ENCODE peak calls at places on chromosome 9, in six cellular contexts. L, B, R, J, V and S are unnamed samples. For H3K4me1, the result is how much of the 10 kb centered on the place peaks cover.

GRCh38 chr9:34465468-34465867 is 6.9 kb downstream of the DNAI1 start:
- DNase-seq in L (no peak), B (no peak), R (no peak), J (no peak), V (no peak), S (no peak)

GRCh38 chr9:20312732-20313131 is 309.6 kb downstream of the MLLT3 start:
- DNase-seq in L (no peak), B (no peak), R (no peak), J (no peak), V (no peak), S (no peak)

GRCh38 chr9:125701351-125701750 is 5.7 kb downstream of the MAPKAP1 start:
- DNase-seq in L (no peak), B (no peak), R (no peak), J (no peak), V (no peak), S (no peak)

GRCh38 chr9:124011460-124012301 is at the start of gene LHX2:
- DNase-seq in L (no peak), B (no peak), R (peak), J (peak), V (no peak), S (no peak)

GRCh38 chr9:107173422-107174180 is 109.5 kb upstream of the RAD23B start:
- DNase-seq in L (no peak), B (no peak), R (no peak), J (no peak), V (no peak), S (no peak)

GRCh38 chr9:27888661-27889295 is 315.5 kb upstream of the C9orf72 start:
- DNase-seq in L (no peak), B (peak), R (peak), J (peak), V (no peak), S (no peak)

GRCh38 chr9:70514273-70514672 is 99.8 kb upstream of the KLF9 start:
- DNase-seq in L (no peak), B (no peak), R (no peak), J (no peak), V (no peak), S (no peak)

GRCh38 chr9:126508171-126508591 is 105.5 kb upstream of the LMX1B start:
- DNase-seq in L (peak), B (no peak), R (no peak), J (no peak), V (no peak), S (no peak)

GRCh38 chr9:90773593-90773992 is 28.0 kb upstream of the SYK start:
- DNase-seq in L (no peak), B (no peak), R (peak), J (peak), V (no peak), S (no peak)

GRCh38 chr9:2356391-2356790 is 265.2 kb upstream of the VLDLR start:
- DNase-seq in L (no peak), B (no peak), R (no peak), J (no peak), V (no peak), S (no peak)

GRCh38 chr9:100020121-100020780 is 78.5 kb downstream of the ERP44 start:
- DNase-seq in L (no peak), B (no peak), R (no peak), J (no peak), V (no peak), S (no peak)

GRCh38 chr9:115808695-115809094 is 344.9 kb upstream of the PAPPA start:
- DNase-seq in L (no peak), B (no peak), R (no peak), J (no peak), V (no peak), S (no peak)

GRCh38 chr9:69322256-69322655 is 2.8 kb upstream of the ENTREP1 start:
- DNase-seq in L (no peak), B (no peak), R (no peak), J (no peak), V (no peak), S (no peak)

GRCh38 chr9:69324549-69325401 is at the start of gene ENTREP1:
- DNase-seq in L (peak), B (peak), R (peak), J (peak), V (peak), S (no peak)

GRCh38 chr9:69326261-69326660 is 1.2 kb downstream of the ENTREP1 start:
- DNase-seq in L (no peak), B (no peak), R (no peak), J (no peak), V (no peak), S (no peak)

GRCh38 chr9:69323886-69324285 is 1.1 kb upstream of the ENTREP1 start:
- DNase-seq in L (no peak), B (no peak), R (peak), J (no peak), V (no peak), S (no peak)

GRCh38 chr9:69325409-69326212 is 596 bp downstream of the ENTREP1 start:
- DNase-seq in L (no peak), B (no peak), R (peak), J (peak), V (no peak), S (no peak)
- H3K4me3 ChIP-seq in L (peak), B (peak), R (peak), J (peak), V (no peak), S (no peak)

GRCh38 chr9:76369583-76369982 is 24.6 kb downstream of the RFK start:
- DNase-seq in L (no peak), B (no peak), R (peak), J (no peak), V (peak), S (no peak)

GRCh38 chr9:76371901-76372300 is 22.3 kb downstream of the RFK start:
- DNase-seq in L (no peak), B (no peak), R (no peak), J (no peak), V (peak), S (no peak)

GRCh38 chr9:76370656-76371055 is 23.6 kb downstream of the RFK start:
- DNase-seq in L (no peak), B (no peak), R (peak), J (no peak), V (no peak), S (no peak)

GRCh38 chr9:76365028-76365427 is 29.2 kb downstream of the RFK start:
- DNase-seq in L (no peak), B (no peak), R (peak), J (no peak), V (peak), S (no peak)

DNA sequence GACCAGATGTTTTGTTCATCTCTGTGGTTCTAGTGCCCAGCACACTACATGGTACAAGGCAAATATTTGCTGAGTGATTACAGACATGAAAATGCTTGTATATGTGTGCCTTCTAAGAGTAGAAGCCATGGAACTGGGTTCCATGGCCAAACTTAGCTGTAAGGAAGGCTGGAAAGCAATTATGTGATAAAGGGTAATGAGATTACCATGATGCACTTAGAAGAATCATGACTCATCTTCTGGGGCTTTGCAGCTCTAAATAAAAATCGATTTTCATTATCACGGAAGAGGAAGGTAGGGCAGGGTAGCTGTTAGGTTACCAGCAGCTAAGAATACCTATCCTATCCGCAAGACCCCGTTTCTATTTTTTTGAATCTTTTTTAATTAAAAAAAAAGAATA is 28.0 kb downstream of the RFK start:
- DNase-seq in L (no peak), B (no peak), R (peak), J (no peak), V (no peak), S (no peak)
- H3K4me1 ChIP-seq in L (under half), B (under half), R (under half), J (under half), V (under half), S (under half)

GRCh38 chr9:129569506-129570449 is 51.1 kb downstream of the C9orf50 start:
- DNase-seq in L (no peak), B (no peak), R (peak), J (no peak), V (no peak), S (no peak)
- H3K27ac ChIP-seq in L (peak), B (peak), R (peak), J (no peak), V (peak), S (no peak)

DNA sequence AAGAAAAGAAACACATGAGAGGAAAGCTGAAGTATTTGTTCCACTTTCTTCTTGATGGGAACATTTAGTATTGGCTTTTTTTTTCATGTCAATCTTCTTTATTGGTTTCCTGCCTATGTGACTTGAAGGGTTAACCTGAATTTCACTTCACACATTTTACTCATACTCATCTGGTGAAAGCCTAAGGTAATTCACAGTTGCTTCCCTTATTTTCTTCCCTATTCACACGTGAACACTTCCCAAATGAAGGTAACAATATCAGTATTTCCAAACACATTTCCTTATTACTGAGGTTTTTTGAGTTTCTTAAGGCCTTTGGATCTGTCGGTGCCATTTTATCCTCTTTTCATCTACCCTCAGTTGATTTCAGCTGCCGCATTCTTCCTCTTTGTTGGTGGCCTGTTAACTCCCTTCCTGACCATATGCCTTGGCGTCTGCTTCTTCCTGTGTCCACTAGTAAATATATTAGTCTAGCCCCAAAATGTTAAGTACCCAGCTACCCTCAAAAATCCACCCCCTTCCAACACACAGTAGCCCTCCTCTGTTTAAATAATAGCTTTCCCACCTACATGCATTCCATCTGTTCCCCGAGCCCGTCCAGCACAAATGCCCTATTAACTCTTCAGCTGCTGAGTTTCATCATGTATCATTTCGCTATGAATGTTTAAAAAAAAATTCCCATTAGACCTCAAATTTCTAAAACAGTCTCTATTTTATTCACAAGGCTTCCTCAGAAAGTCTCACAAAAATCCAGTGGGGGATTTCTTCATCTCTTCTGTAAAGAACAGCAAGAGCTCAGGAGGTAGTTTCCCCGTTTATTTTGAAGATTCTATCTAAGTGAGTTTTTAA is 97.3 kb downstream of the USP20 start:
- DNase-seq in L (no peak), B (no peak), R (no peak), J (no peak), V (peak), S (no peak)
- H3K4me3 ChIP-seq in L (peak), B (no peak), R (no peak), J (no peak), V (no peak), S (no peak)

GRCh38 chr9:132985063-132985350 is 6.5 kb downstream of the GFI1B start:
- DNase-seq in L (no peak), B (no peak), R (no peak), J (no peak), V (no peak), S (no peak)

GRCh38 chr9:132984202-132985062 is 5.9 kb downstream of the GFI1B start:
- DNase-seq in L (no peak), B (no peak), R (no peak), J (no peak), V (no peak), S (no peak)

GRCh38 chr9:132983814-132984201 is 5.3 kb downstream of the GFI1B start:
- DNase-seq in L (no peak), B (no peak), R (no peak), J (no peak), V (no peak), S (no peak)

GRCh38 chr9:132985489-132985888 is 7.0 kb downstream of the GFI1B start:
- DNase-seq in L (no peak), B (no peak), R (no peak), J (no peak), V (no peak), S (no peak)

DNA sequence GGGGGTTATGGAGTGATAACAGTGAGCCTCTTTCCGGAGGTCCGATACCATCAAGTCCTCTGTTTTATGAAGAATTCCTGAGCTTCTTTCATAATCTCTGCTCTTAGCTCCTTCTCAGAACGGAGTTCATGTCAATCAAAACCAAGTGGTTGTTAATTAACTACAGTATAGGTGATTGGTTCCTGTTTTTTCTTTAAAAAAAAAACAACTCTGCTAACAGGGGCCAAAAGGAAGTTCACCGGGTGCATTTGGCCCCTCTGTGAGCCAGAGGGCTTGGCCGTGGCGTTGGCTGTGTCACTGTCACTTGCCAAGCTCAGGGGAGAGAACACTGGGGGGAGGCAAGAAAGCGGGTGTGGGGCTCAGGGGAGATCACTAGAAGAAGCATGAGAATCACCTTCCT is 4.0 kb downstream of the GFI1B start:
- DNase-seq in L (no peak), B (no peak), R (no peak), J (no peak), V (no peak), S (no peak)
- H3K4me1 ChIP-seq in L (under half), B (under half), R (under half), J (under half), V (under half), S (under half)

GRCh38 chr9:117936185-117936758 is 232.1 kb downstream of the TLR4 start:
- DNase-seq in L (no peak), B (no peak), R (no peak), J (peak), V (no peak), S (no peak)
- H3K27ac ChIP-seq in L (no peak), B (no peak), R (no peak), J (peak), V (no peak), S (no peak)

GRCh38 chr9:120874861-120875565 is 2.0 kb downstream of the PHF19 start:
- DNase-seq in L (no peak), B (no peak), R (peak), J (no peak), V (no peak), S (no peak)
- H3K4me3 ChIP-seq in L (peak), B (no peak), R (no peak), J (peak), V (peak), S (no peak)

GRCh38 chr9:121252104-121252851 is 15.7 kb upstream of the GSN start:
- DNase-seq in L (no peak), B (no peak), R (no peak), J (no peak), V (no peak), S (no peak)
- H3K4me1 ChIP-seq in L (under half), B (under half), R (under half), J (under half), V (under half), S (under half)

GRCh38 chr9:4865685-4866084 is 72.9 kb downstream of the RCL1 start:
- DNase-seq in L (no peak), B (no peak), R (no peak), J (no peak), V (no peak), S (no peak)

GRCh38 chr9:4864698-4865097 is 72.0 kb downstream of the RCL1 start:
- DNase-seq in L (no peak), B (no peak), R (no peak), J (no peak), V (no peak), S (no peak)

GRCh38 chr9:4862506-4863250 is 69.9 kb downstream of the RCL1 start:
- DNase-seq in L (peak), B (no peak), R (no peak), J (no peak), V (no peak), S (no peak)

GRCh38 chr9:4866239-4866969 is 73.7 kb downstream of the RCL1 start:
- DNase-seq in L (no peak), B (no peak), R (no peak), J (no peak), V (no peak), S (no peak)

DNA sequence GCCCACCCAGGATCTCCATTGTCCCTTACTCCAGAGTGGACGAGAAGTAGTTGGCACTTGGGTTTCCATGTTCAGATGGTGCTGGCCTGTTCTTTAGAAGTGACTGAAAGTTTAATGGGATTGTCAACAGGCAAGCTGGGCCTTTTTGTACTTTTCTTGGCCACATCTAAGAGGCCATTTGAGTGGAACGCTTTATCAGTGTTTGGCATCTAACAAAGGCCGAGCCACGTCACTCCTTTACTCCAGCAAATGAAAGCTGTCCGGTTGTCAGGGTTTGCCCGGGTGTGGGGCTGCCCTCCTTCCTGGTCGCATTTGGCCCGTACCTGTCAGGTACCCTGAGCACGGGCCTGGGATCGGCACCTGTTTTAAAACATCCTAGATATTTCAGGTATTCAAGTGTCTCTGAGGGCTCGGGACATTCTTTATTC is 71.5 kb downstream of the RCL1 start:
- DNase-seq in L (no peak), B (no peak), R (no peak), J (no peak), V (no peak), S (no peak)
- H3K27ac ChIP-seq in L (peak), B (peak), R (no peak), J (no peak), V (no peak), S (no peak)